ENCODE peak calls at places on chromosome 18, in five cellular contexts. P, Z, Y, S and M are unnamed samples.

GRCh38 chr18:10750386-10751035 is 224.7 kb downstream of the NAPG start:
- DNase-seq in S (no peak), Z (no peak), Y (no peak), P (no peak), M (no peak)

GRCh38 chr18:45276878-45277277 is 338.4 kb upstream of the SLC14A2 start:
- DNase-seq in Z (no peak), S (no peak), Y (no peak), P (no peak), M (no peak)

GRCh38 chr18:79933765-79934164 is 17.7 kb downstream of the SLC66A2 start:
- DNase-seq in Z (no peak), S (peak; percentile 38), P (no peak), Y (no peak), M (no peak)

GRCh38 chr18:79983793-79984192 is 4.6 kb downstream of the TXNL4A start:
- DNase-seq in S (no peak), Z (no peak), P (no peak), Y (no peak), M (no peak)

GRCh38 chr18:37997695-37998094 is 432.1 kb upstream of the CELF4 start:
- DNase-seq in Y (no peak), P (no peak), S (no peak), Z (no peak), M (no peak)

GRCh38 chr18:23629444-23629946 is 33.2 kb downstream of the ANKRD29 start:
- DNase-seq in S (no peak), P (no peak), Z (no peak), Y (no peak), M (no peak)

GRCh38 chr18:25019086-25019860 is 332.7 kb downstream of the ZNF521 start:
- DNase-seq in Y (no peak), S (no peak), P (no peak), Z (peak; percentile 12), M (peak; percentile 38)

GRCh38 chr18:20971886-20972267 is 139.7 kb downstream of the ROCK1 start:
- DNase-seq in S (no peak), Z (no peak), P (peak; percentile 13), Y (no peak), M (no peak)

GRCh38 chr18:66560092-66560491 is 43.8 kb downstream of the CDH19 start:
- DNase-seq in Y (no peak), Z (peak; percentile 1), P (no peak), S (no peak), M (no peak)

GRCh38 chr18:13375302-13376255 is 157.0 kb downstream of the LDLRAD4 start:
- DNase-seq in S (peak; percentile 54), Z (no peak), P (peak; percentile 78), Y (peak; percentile 75), M (no peak)

GRCh38 chr18:26981373-26982082 is 116.0 kb upstream of the AQP4 start:
- DNase-seq in P (no peak), Z (no peak), Y (no peak), S (no peak), M (no peak)

GRCh38 chr18:43893001-43893637 is 615.8 kb upstream of the SYT4 start:
- DNase-seq in Z (no peak), Y (peak; percentile 98), P (peak; percentile 4), S (no peak), M (no peak)

GRCh38 chr18:75211002-75211621 is 515 bp downstream of the TSHZ1 start:
- DNase-seq in P (no peak), Y (no peak), Z (no peak), S (no peak), M (no peak)

GRCh38 chr18:45935591-45936335 is 31.4 kb downstream of the EPG5 start:
- DNase-seq in S (no peak), P (no peak), Z (no peak), Y (no peak), M (no peak)

GRCh38 chr18:34039194-34039593 is 185.5 kb downstream of the NOL4 start:
- DNase-seq in P (no peak), S (no peak), Y (peak; percentile 9), Z (no peak), M (no peak)

GRCh38 chr18:63774511-63774910 is 707 bp upstream of the SERPINB7 start:
- DNase-seq in S (no peak), Z (no peak), Y (no peak), P (no peak), M (no peak)

GRCh38 chr18:8900552-8900951 is 195.2 kb downstream of the MTCL1 start:
- DNase-seq in P (no peak), Y (no peak), S (no peak), Z (no peak), M (no peak)

GRCh38 chr18:1408331-1408835 is 503.7 kb downstream of the ADCYAP1 start:
- DNase-seq in P (no peak), Z (no peak), Y (no peak), S (no peak), M (no peak)

GRCh38 chr18:9177466-9177865 is 40.9 kb downstream of the ANKRD12 start:
- DNase-seq in Y (no peak), Z (no peak), P (no peak), S (no peak), M (no peak)

GRCh38 chr18:23284629-23285028 is 149.3 kb downstream of the CABLES1 start:
- DNase-seq in Z (no peak), S (no peak), Y (no peak), P (no peak), M (no peak)

GRCh38 chr18:80119111-80119510 is 10.0 kb downstream of the ADNP2 start:
- DNase-seq in P (no peak), S (no peak), Z (no peak), Y (no peak), M (no peak)

GRCh38 chr18:63236417-63236816 is 83.2 kb downstream of the BCL2 start:
- DNase-seq in Y (no peak), S (no peak), Z (no peak), P (no peak), M (no peak)

GRCh38 chr18:76977108-76977621 is 154.8 kb downstream of the ZNF236 start:
- DNase-seq in Y (no peak), Z (no peak), S (no peak), P (no peak), M (no peak)

GRCh38 chr18:7803956-7804469 is 236.9 kb downstream of the PTPRM start:
- DNase-seq in S (no peak), Y (peak; percentile 2), Z (no peak), P (no peak), M (no peak)

GRCh38 chr18:45320724-45321123 is 294.6 kb upstream of the SLC14A2 start:
- DNase-seq in S (no peak), Y (no peak), Z (no peak), P (no peak), M (no peak)

GRCh38 chr18:22846088-22846683 is 86.9 kb upstream of the RBBP8 start:
- DNase-seq in P (no peak), Y (no peak), S (no peak), Z (no peak), M (no peak)

GRCh38 chr18:23689031-23689615 is at the start of gene LAMA3:
- DNase-seq in Z (no peak), P (peak; percentile 38), S (peak; percentile 73), Y (no peak), M (no peak)

GRCh38 chr18:45611943-45612342 is 3.3 kb upstream of the SLC14A2 start:
- DNase-seq in Z (no peak), Y (no peak), S (no peak), P (no peak), M (no peak)

GRCh38 chr18:56986829-56987228 is 160.1 kb upstream of the BOD1L2 start:
- DNase-seq in Z (no peak), S (no peak), Y (no peak), P (no peak), M (no peak)

GRCh38 chr18:62586148-62586774 is 63.4 kb downstream of the ZCCHC2 start:
- DNase-seq in S (peak; percentile 90), Y (peak; percentile 21), Z (peak; percentile 74), P (peak; percentile 67), M (peak; percentile 38)

GRCh38 chr18:79493801-79494211 is 98.1 kb downstream of the NFATC1 start:
- DNase-seq in P (no peak), S (peak; percentile 28), Y (no peak), Z (no peak), M (no peak)

GRCh38 chr18:43627833-43628370 is 350.6 kb upstream of the SYT4 start:
- DNase-seq in P (no peak), S (no peak), Z (no peak), Y (no peak), M (no peak)

GRCh38 chr18:28690836-28691835 is 514.2 kb upstream of the CDH2 start:
- DNase-seq in S (no peak), P (no peak), Y (no peak), Z (no peak), M (no peak)

GRCh38 chr18:48002933-48003365 is 72.5 kb upstream of the SMAD2 start:
- DNase-seq in Z (no peak), P (peak; percentile 83), S (no peak), Y (peak; percentile 91), M (no peak)

GRCh38 chr18:74457043-74457742 is at the start of gene DIPK1C:
- DNase-seq in Y (no peak), S (peak; percentile 84), Z (peak; percentile 66), P (no peak), M (peak; percentile 56)

GRCh38 chr18:55509631-55510372 is 78.2 kb downstream of the TCF4 start:
- DNase-seq in Z (no peak), Y (peak; percentile 75), P (no peak), S (no peak), M (no peak)

GRCh38 chr18:30712383-30712782 is 330.2 kb downstream of the DSC3 start:
- DNase-seq in Y (no peak), Z (no peak), S (no peak), P (no peak), M (no peak)

GRCh38 chr18:70221156-70221910 is 15.8 kb upstream of the RTTN start:
- DNase-seq in S (no peak), Z (no peak), P (no peak), Y (no peak), M (no peak)